ENCODE peak calls at places on chromosomes 13 and 19, in four cellular contexts. A is K562, B is GM12878, T is HepG2. S is an unnamed sample.
A peak's percentile ranks its signal among the peaks of the same experiment; 100 is the strongest.

GRCh38 chr13:37617162-37617561 is 18.6 kb upstream of the POSTN start:
- DNase-seq in B (no peak), T (no peak), A (no peak), S (no peak)

GRCh38 chr19:13016628-13017305 is 21.5 kb downstream of the NFIX start:
- DNase-seq in T (no peak), A (peak; percentile 53), B (no peak), S (no peak)

GRCh38 chr19:33376423-33376822 is 2.9 kb downstream of the CEBPG start:
- DNase-seq in A (no peak), B (no peak), T (peak; percentile 45), S (no peak)

GRCh38 chr13:114115191-114115671 is 17.2 kb downstream of the RASA3 start:
- DNase-seq in B (no peak), T (peak; percentile 33), A (peak; percentile 27), S (peak; percentile 8)

GRCh38 chr19:49684251-49684982 is 5.0 kb upstream of the ADM5 start:
- DNase-seq in A (peak; percentile 50), T (no peak), B (no peak), S (peak; percentile 70)

GRCh38 chr19:12838182-12838890 is at the start of gene MAST1:
- DNase-seq in T (no peak), B (no peak), A (peak; percentile 79), S (peak; percentile 74)

GRCh38 chr13:110541526-110541920 is 20.0 kb downstream of the RAB20 start:
- DNase-seq in T (no peak), A (no peak), B (no peak), S (no peak)

GRCh38 chr13:24741016-24741662 is 22.8 kb upstream of the RNF17 start:
- DNase-seq in A (peak; percentile 54), T (peak; percentile 10), B (no peak), S (no peak)

GRCh38 chr19:14114854-14115253 is 2.7 kb downstream of the PRKACA start:
- DNase-seq in B (no peak), A (no peak), T (no peak), S (peak; percentile 77)

GRCh38 chr13:99133230-99133629 is 67.4 kb upstream of the UBAC2 start:
- DNase-seq in T (no peak), B (no peak), A (no peak), S (no peak)

GRCh38 chr13:50123862-50124535 is 108.8 kb downstream of the KCNRG start:
- DNase-seq in T (peak; percentile 90), A (peak; percentile 89), B (no peak), S (peak; percentile 87)

GRCh38 chr13:57633950-57634828 is 2.6 kb downstream of the PCDH17 start:
- DNase-seq in A (no peak), B (no peak), T (no peak), S (peak; percentile 35)

GRCh38 chr13:111980146-111980929 is 86.6 kb upstream of the SOX1 start:
- DNase-seq in A (no peak), B (no peak), T (no peak), S (no peak)

GRCh38 chr19:19167612-19168011 is 2.5 kb downstream of the MEF2B start:
- DNase-seq in T (no peak), A (no peak), B (no peak), S (no peak)

GRCh38 chr19:13604902-13605586 is 98.8 kb upstream of the CACNA1A start:
- DNase-seq in A (no peak), T (no peak), B (no peak), S (no peak)

GRCh38 chr19:37855098-37855497 is 51.3 kb downstream of the WDR87 start:
- DNase-seq in B (no peak), T (no peak), A (no peak), S (no peak)

GRCh38 chr13:113734826-113735125 is 24.2 kb upstream of the TMEM255B start:
- DNase-seq in B (no peak), T (no peak), A (no peak), S (no peak)

GRCh38 chr19:19752760-19753403 is 20.0 kb upstream of the ZNF14 start:
- DNase-seq in T (no peak), B (no peak), A (no peak), S (no peak)

GRCh38 chr19:45769821-45770191 is 754 bp upstream of the SIX5 start:
- DNase-seq in T (no peak), B (no peak), A (no peak), S (peak; percentile 38)
- TF ChIP-seq ETV6 in T (no peak), B (no peak), A (no peak), S (no peak)

GRCh38 chr13:40452741-40453665 is 213.4 kb downstream of the FOXO1 start:
- DNase-seq in B (no peak), T (peak; percentile 63), A (no peak), S (no peak)
- TF ChIP-seq ATF2 in B (no peak), T (no peak), A (no peak), S (no peak)

GRCh38 chr19:1247747-1248453 is 483 bp upstream of the MIDN start:
- DNase-seq in B (no peak), T (peak; percentile 46), A (no peak), S (peak; percentile 71)
- TF ChIP-seq ETV6 in B (peak; percentile 14), T (no peak), A (no peak), S (no peak)

GRCh38 chr19:3835055-3835435 is 33.8 kb downstream of the ZFR2 start:
- DNase-seq in B (no peak), A (no peak), T (no peak), S (no peak)

GRCh38 chr19:3833578-3834348 is 35.1 kb downstream of the ZFR2 start:
- DNase-seq in T (no peak), B (no peak), A (no peak), S (no peak)

GRCh38 chr19:3832001-3832400 is 36.8 kb downstream of the ZFR2 start:
- DNase-seq in T (no peak), A (no peak), B (no peak), S (no peak)

GRCh38 chr19:3836887-3837286 is 32.0 kb downstream of the ZFR2 start:
- DNase-seq in B (no peak), A (no peak), T (no peak), S (no peak)

DNA sequence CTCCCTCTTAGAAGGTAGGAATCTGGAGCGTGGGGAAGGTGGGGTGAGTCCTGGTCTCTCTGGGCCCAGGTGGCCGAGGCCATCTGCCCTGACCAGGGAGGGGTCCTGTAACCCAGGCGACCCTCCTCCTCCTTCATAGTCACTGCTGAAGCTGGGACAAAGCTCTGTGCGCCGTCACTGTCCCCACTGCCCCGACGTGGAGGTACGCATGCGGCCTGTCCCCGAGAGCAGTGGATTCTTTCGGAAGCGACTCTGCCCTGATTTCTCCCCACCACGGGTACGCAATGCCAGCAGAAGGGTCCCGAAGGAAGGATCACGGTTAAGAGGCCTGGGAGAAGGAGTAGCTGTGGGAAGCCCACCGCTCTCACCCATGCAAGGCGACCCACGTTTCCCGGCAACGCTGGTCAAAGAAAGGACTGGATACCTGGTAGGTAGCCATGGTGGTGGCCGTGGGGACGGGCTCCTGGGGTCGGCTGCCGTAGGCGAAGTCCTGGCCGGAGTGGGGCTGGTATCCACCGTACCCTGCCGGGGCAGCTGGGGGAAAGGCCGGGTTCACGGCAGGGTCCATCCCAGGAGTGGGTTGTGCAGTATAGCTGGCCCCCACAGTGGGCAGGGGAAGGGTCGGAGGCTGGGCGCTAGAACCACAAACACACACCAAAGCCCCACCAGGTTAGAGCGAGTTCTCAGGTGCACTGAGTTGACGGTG is 34.3 kb downstream of the ZFR2 start:
- DNase-seq in B (no peak), T (no peak), A (no peak), S (no peak)
- TF ChIP-seq ATF2 in B (no peak), T (no peak), A (no peak), S (no peak)

GRCh38 chr13:108483981-108484380 is 145.4 kb upstream of the MYO16 start:
- DNase-seq in B (no peak), A (no peak), T (no peak), S (no peak)

DNA sequence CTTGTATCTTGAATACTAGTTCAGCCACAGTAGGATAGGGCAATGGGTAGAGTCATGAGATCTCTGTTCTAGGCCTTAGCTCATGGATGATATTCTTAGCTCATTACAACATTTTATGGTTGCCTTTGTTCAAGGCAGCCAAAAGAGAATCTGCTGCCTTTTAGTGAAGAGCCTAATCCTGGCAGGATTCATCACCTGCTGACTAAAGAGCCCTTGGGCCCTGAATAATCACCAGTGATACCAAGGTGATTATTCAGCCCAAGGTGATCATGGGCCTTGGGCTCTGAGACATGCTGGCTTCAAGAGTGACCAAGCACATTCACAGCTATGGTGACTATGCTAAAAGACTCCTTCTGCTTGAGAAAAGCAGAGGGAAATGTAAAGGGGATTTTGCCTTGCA is 143.3 kb upstream of the MYO16 start:
- DNase-seq in T (no peak), B (no peak), A (no peak), S (no peak)
- TF ChIP-seq ETV6 in T (no peak), B (no peak), A (no peak), S (no peak)

GRCh38 chr19:8069116-8069973 is 16.8 kb downstream of the CCL25 start:
- DNase-seq in T (no peak), A (peak; percentile 49), B (no peak), S (peak; percentile 73)
- TF ChIP-seq ATF2 in T (no peak), A (no peak), B (no peak), S (no peak)

GRCh38 chr19:51698296-51698695 is 5.2 kb downstream of the SPACA6 start:
- DNase-seq in B (no peak), A (no peak), T (no peak), S (no peak)
- TF ChIP-seq ETV6 in B (no peak), A (no peak), T (no peak), S (no peak)